ENCODE peak calls at places on chromosomes 11 and 22, in five cellular contexts. D, M, P, Y and S are unnamed samples.

GRCh38 chr22:50010676-50011446 is 1.7 kb downstream of the IL17REL start:
- DNase-seq in D (no peak), M (no peak), P (no peak), Y (peak), S (no peak)

GRCh38 chr11:130449246-130449990 is 973 bp downstream of the ADAMTS15 start:
- DNase-seq in D (no peak), M (no peak), P (peak), Y (no peak), S (no peak)

GRCh38 chr11:130527648-130528300 is 79.3 kb downstream of the ADAMTS15 start:
- DNase-seq in D (no peak), M (no peak), P (no peak), Y (peak), S (no peak)

GRCh38 chr11:14376920-14377319 is 17.9 kb upstream of the RRAS2 start:
- DNase-seq in D (no peak), M (no peak), P (no peak), Y (no peak), S (peak)

GRCh38 chr11:66727883-66728759 is 895 bp downstream of the SPTBN2 start:
- DNase-seq in D (no peak), M (no peak), P (peak), Y (no peak), S (no peak)

GRCh38 chr11:19729141-19729540 is 16.5 kb downstream of the NAV2 start:
- DNase-seq in D (no peak), M (no peak), P (no peak), Y (no peak), S (no peak)

GRCh38 chr22:25970348-25970995 is 198.8 kb upstream of the SEZ6L start:
- DNase-seq in D (no peak), M (no peak), P (peak), Y (no peak), S (no peak)

GRCh38 chr11:10076458-10077141 is 217.4 kb downstream of the SBF2 start:
- DNase-seq in D (peak), M (peak), P (peak), Y (peak), S (peak)

GRCh38 chr11:118398797-118399564 is 2.4 kb upstream of the ATP5MG start:
- DNase-seq in D (no peak), M (no peak), P (no peak), Y (no peak), S (no peak)

GRCh38 chr11:121520243-121521144 is 67.7 kb upstream of the SORL1-AS1 start:
- DNase-seq in D (no peak), M (peak), P (no peak), Y (no peak), S (peak)

GRCh38 chr11:103406357-103406756 is 297.1 kb downstream of the DYNC2H1 start:
- DNase-seq in D (no peak), M (no peak), P (peak), Y (no peak), S (no peak)

GRCh38 chr22:36029406-36029755 is 757 bp upstream of the RBFOX2 start:
- DNase-seq in D (no peak), M (no peak), P (no peak), Y (no peak), S (no peak)

GRCh38 chr22:48492371-48493320 is 1335.0 kb downstream of the BRD1 start:
- DNase-seq in D (peak), M (peak), P (peak), Y (peak), S (peak)

GRCh38 chr22:42062506-42063190 is 8.0 kb downstream of the NAGA start:
- DNase-seq in D (no peak), M (no peak), P (no peak), Y (no peak), S (no peak)

GRCh38 chr22:30314918-30315317 is 11.8 kb downstream of the TBC1D10A start:
- DNase-seq in D (no peak), M (no peak), P (no peak), Y (no peak), S (no peak)

GRCh38 chr22:37384691-37385090 is 42.6 kb downstream of the ELFN2 start:
- DNase-seq in D (no peak), M (no peak), P (no peak), Y (no peak), S (no peak)

GRCh38 chr11:2563216-2564007 is 118.6 kb downstream of the KCNQ1 start:
- DNase-seq in D (no peak), M (no peak), P (no peak), Y (no peak), S (no peak)

GRCh38 chr22:25628494-25628893 is 64.0 kb downstream of the GRK3 start:
- DNase-seq in D (no peak), M (no peak), P (no peak), Y (no peak), S (no peak)

GRCh38 chr11:1005913-1006312 is 30.6 kb downstream of the MUC6 start:
- DNase-seq in D (no peak), M (no peak), P (no peak), Y (no peak), S (no peak)

GRCh38 chr11:64123102-64123434 is 42.8 kb downstream of the MACROD1 start:
- DNase-seq in D (no peak), M (no peak), P (no peak), Y (no peak), S (no peak)

GRCh38 chr11:44968510-44968909 is 17.8 kb upstream of the TP53I11 start:
- DNase-seq in D (no peak), M (no peak), P (no peak), Y (no peak), S (no peak)

GRCh38 chr11:16764888-16765287 is 26.4 kb downstream of the C11orf58 start:
- DNase-seq in D (no peak), M (no peak), P (no peak), Y (no peak), S (no peak)

GRCh38 chr11:3735827-3736226 is 61.5 kb downstream of the NUP98 start:
- DNase-seq in D (no peak), M (no peak), P (no peak), Y (no peak), S (peak)

GRCh38 chr11:32713496-32713895 is 81.0 kb downstream of the CCDC73 start:
- DNase-seq in D (peak), M (no peak), P (peak), Y (no peak), S (peak)
- TF ChIP-seq CTCF in D (peak), M (peak), P (peak), Y (no peak), S (peak)

GRCh38 chr11:77431813-77432212 is 42.1 kb downstream of the PAK1 start:
- DNase-seq in D (no peak), M (no peak), P (no peak), Y (no peak), S (no peak)
- TF ChIP-seq CTCF in D (no peak), M (no peak), P (no peak), Y (no peak), S (no peak)

GRCh38 chr22:19553201-19553600 is 29.0 kb upstream of the CLDN5 start:
- DNase-seq in D (no peak), M (no peak), P (no peak), Y (no peak), S (no peak)

GRCh38 chr22:19555651-19556050 is 31.4 kb upstream of the CLDN5 start:
- DNase-seq in D (no peak), M (no peak), P (no peak), Y (no peak), S (no peak)

GRCh38 chr22:19556963-19557545 is 32.8 kb upstream of the CLDN5 start:
- DNase-seq in D (no peak), M (no peak), P (no peak), Y (no peak), S (no peak)

GRCh38 chr22:19559324-19559811 is 35.2 kb upstream of the CLDN5 start:
- DNase-seq in D (no peak), M (no peak), P (no peak), Y (no peak), S (no peak)

DNA sequence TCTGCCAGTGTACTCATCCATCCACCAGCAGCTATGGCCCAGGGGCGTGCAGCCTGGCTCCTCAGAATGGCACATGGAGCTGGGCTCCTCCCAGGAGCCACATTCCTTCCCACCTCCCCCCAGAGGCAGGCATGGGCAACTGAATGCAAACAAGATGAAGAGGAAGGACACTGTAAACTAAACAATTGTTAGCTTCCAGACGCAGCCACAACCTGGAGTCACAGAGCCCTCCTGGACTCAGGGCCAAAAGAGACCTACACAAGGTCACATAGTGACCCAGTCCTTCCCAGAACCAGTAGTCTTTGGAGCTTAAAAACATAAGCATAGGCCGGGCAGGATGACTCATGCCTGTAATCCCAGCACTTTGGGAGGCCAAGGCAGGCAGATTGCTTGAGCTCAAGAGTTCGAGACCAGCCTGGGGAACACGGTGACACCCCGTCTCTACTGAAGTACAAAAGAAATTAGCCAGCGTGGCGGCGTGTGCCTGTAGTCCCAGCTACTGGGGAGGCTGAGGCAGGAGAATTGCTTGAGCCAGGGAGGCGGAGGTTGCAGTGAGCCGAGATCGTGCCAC is 30.7 kb upstream of the CLDN5 start:
- DNase-seq in D (peak), M (peak), P (peak), Y (peak), S (peak)
- TF ChIP-seq CTCF in D (no peak), M (peak), P (peak), Y (peak), S (no peak)

GRCh38 chr11:76783901-76784813 is 1.0 kb downstream of the TSKU start:
- DNase-seq in D (peak), M (peak), P (peak), Y (peak), S (peak)
- TF ChIP-seq CTCF in D (no peak), M (no peak), P (no peak), Y (no peak), S (no peak)

GRCh38 chr11:125923012-125923579 is 18.8 kb downstream of the DDX25 start:
- DNase-seq in D (peak), M (peak), P (peak), Y (peak), S (peak)

GRCh38 chr11:125916683-125917337 is 12.5 kb downstream of the DDX25 start:
- DNase-seq in D (peak), M (no peak), P (no peak), Y (no peak), S (no peak)

GRCh38 chr11:125922156-125922555 is 17.8 kb downstream of the DDX25 start:
- DNase-seq in D (no peak), M (no peak), P (no peak), Y (no peak), S (no peak)

GRCh38 chr11:125921042-125921441 is 16.7 kb downstream of the DDX25 start:
- DNase-seq in D (no peak), M (no peak), P (no peak), Y (no peak), S (no peak)

DNA sequence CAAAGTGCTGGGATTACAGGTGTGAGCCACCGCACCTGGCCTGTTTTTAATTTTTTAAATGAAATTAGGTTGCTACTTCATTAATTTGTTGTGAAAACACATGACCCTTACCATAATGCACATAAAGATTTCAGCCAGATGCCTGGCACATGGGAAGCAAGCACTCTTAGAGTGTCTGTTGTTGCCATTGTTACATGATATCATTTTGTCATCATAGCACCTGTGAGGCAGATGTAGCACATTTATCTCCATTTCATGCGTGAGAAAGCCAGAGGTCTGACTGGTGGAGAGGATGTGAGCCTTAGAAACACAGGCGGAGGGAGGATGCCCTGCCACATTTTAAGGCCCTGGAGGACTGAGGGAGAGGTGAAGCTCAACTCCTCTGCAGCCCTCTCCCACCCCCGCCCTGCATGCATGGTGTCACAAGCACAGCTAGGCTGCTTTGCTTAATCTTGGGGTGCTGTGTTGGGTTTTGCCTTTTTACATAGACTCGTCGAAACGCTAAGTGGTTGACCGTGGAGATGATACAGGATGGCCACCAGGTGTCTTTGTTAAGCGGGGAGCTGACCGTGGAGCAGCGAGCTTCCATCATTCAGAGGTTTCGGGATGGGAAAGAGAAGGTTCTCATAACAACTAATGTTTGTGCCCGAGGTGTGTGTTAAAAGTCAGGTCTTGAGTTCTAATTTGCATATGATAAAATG is 14.0 kb downstream of the DDX25 start:
- DNase-seq in D (no peak), M (no peak), P (no peak), Y (no peak), S (no peak)
- TF ChIP-seq CTCF in D (no peak), M (peak), P (peak), Y (no peak), S (no peak)

GRCh38 chr11:11722861-11723260 is 101.1 kb upstream of the GALNT18 start:
- DNase-seq in D (no peak), M (no peak), P (no peak), Y (no peak), S (no peak)
- TF ChIP-seq CTCF in D (no peak), M (no peak), P (peak), Y (no peak), S (no peak)

GRCh38 chr11:73597956-73598718 is at the start of gene FAM168A:
- DNase-seq in D (peak), M (peak), P (peak), Y (peak), S (peak)
- TF ChIP-seq CTCF in D (no peak), M (peak), P (peak), Y (no peak), S (no peak)

DNA sequence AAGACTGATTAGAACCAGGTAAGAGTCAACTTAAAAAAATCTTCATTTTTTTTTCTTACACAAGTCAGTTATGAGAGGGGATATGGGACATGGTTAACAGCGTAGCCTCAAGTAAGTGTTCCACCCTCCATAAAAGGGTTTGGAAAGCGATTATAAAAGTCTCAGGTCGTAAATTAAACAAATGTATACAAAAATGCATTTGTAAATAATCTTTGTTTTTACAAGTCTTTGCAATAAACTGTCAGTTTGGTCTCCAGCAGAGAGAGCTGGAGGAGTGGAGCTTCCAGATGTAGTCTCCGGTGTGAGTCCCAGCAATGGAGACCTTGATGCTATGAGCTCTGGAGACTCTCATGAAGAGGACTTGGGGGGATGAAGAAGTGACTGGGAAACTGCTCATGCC is 99.8 kb upstream of the TP53AIP1 start:
- DNase-seq in D (no peak), M (no peak), P (no peak), Y (no peak), S (no peak)
- TF ChIP-seq CTCF in D (no peak), M (no peak), P (no peak), Y (no peak), S (no peak)

GRCh38 chr11:107780136-107780535 is 68.3 kb upstream of the SLN start:
- DNase-seq in D (no peak), M (no peak), P (no peak), Y (no peak), S (no peak)

GRCh38 chr11:107777094-107777493 is 65.2 kb upstream of the SLN start:
- DNase-seq in D (no peak), M (no peak), P (no peak), Y (no peak), S (no peak)

GRCh38 chr11:107783121-107783520 is 71.3 kb upstream of the SLN start:
- DNase-seq in D (no peak), M (no peak), P (no peak), Y (no peak), S (no peak)

GRCh38 chr11:107778839-107779517 is 67.1 kb upstream of the SLN start:
- DNase-seq in D (no peak), M (no peak), P (no peak), Y (no peak), S (no peak)

DNA sequence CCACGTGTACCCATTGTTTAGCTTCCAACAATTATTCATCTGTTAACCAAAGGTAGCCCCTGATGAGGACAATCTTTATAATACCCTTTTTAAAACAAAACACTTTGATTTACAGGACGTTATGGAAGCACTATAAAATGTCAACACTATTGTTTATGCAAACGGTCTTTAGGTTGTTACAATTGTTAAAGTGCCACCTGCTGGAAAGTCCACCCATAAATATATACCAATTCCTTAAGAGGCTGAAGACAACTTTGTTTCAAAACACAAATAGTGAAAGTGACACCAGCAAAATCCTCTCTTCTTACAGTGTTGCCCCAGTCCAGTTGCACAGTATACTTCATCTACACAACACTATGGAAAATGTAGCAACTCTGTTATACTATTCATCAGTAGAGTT is 68.9 kb upstream of the SLN start:
- DNase-seq in D (no peak), M (no peak), P (no peak), Y (no peak), S (peak)
- TF ChIP-seq CTCF in D (no peak), M (peak), P (no peak), Y (no peak), S (no peak)